ENCODE peak calls at places on chromosomes 1 and 21, in six cellular contexts. V is nucleus accumbens, I is AG08395, L is NCI-H510A treated with DMSO at 0.1 percent for 48 hours, N is GM03348, W is T-helper 22 cell. S is an unnamed sample.

GRCh38 chr1:17671741-17672140 is 83.4 kb upstream of the ACTL8 start:
- DNase-seq in I (no peak), V (no peak), L (no peak), W (no peak), N (no peak), S (no peak)

GRCh38 chr1:156160744-156161181 is 7.4 kb downstream of the SEMA4A start:
- DNase-seq in L (peak; percentile 71), I (peak; percentile 85), W (peak; percentile 64), V (no peak), N (peak; percentile 92), S (no peak)

GRCh38 chr21:40433575-40433974 is 413.4 kb downstream of the DSCAM start:
- DNase-seq in L (peak; percentile 35), V (no peak), N (no peak), W (no peak), I (no peak), S (no peak)

GRCh38 chr1:29256979-29257804 is 20.9 kb downstream of the PTPRU start:
- DNase-seq in W (no peak), V (no peak), L (no peak), N (peak; percentile 36), I (no peak), S (no peak)

GRCh38 chr1:164644774-164645634 is 86.0 kb downstream of the PBX1 start:
- DNase-seq in I (peak; percentile 65), L (no peak), N (peak; percentile 76), W (no peak), V (no peak), S (no peak)

GRCh38 chr1:155073377-155074272 is 5.0 kb upstream of the EFNA3 start:
- DNase-seq in W (no peak), N (no peak), L (no peak), I (no peak), V (no peak), S (no peak)

GRCh38 chr21:40457741-40458140 is 389.2 kb downstream of the DSCAM start:
- DNase-seq in V (no peak), L (no peak), W (no peak), N (no peak), I (no peak), S (no peak)

GRCh38 chr1:247189981-247190798 is 18.4 kb upstream of the ZNF124 start:
- DNase-seq in W (no peak), I (no peak), L (no peak), N (no peak), V (no peak), S (no peak)

GRCh38 chr1:205522692-205523091 is 18.2 kb downstream of the CDK18 start:
- DNase-seq in N (no peak), V (no peak), I (no peak), W (no peak), L (no peak), S (no peak)

GRCh38 chr1:78839704-78840277 is 166.7 kb downstream of the ADGRL4 start:
- DNase-seq in N (peak; percentile 40), I (peak; percentile 22), W (no peak), L (peak; percentile 91), V (no peak), S (no peak)

GRCh38 chr21:41653944-41654625 is 112.8 kb downstream of the RIPK4 start:
- DNase-seq in V (no peak), L (no peak), W (no peak), N (peak; percentile 87), I (peak; percentile 88), S (no peak)

GRCh38 chr1:241612533-241613505 is 27.4 kb downstream of the CHML start:
- DNase-seq in V (no peak), L (no peak), W (no peak), N (peak; percentile 60), I (peak; percentile 69), S (no peak)

GRCh38 chr1:183896466-183897026 is 91.6 kb downstream of the RGL1 start:
- DNase-seq in V (no peak), N (no peak), W (no peak), L (no peak), I (no peak), S (peak; percentile 71)

GRCh38 chr1:167934407-167935251 is 1.9 kb upstream of the DCAF6 start:
- DNase-seq in W (no peak), L (peak; percentile 58), V (no peak), I (peak; percentile 33), N (peak; percentile 45), S (no peak)

GRCh38 chr1:160366731-160367515 is at the start of gene NHLH1:
- DNase-seq in V (no peak), N (no peak), L (no peak), I (no peak), W (no peak), S (no peak)

GRCh38 chr1:185017338-185017737 is 28.0 kb upstream of the RNF2 start:
- DNase-seq in V (no peak), W (no peak), N (peak; percentile 76), I (peak; percentile 82), L (no peak), S (no peak)

GRCh38 chr1:97603776-97604175 is 317.1 kb downstream of the DPYD start:
- DNase-seq in V (no peak), N (peak; percentile 5), W (no peak), L (no peak), I (no peak), S (peak; percentile 29)

GRCh38 chr1:72282271-72282656 is at the start of gene NEGR1:
- DNase-seq in V (no peak), N (peak; percentile 81), L (peak; percentile 48), I (peak; percentile 62), W (no peak), S (no peak)

S was measured in KG1.